ENCODE peak calls at places on chromosome 11, in seven cellular contexts. D is tibial nerve, Q is cardiac muscle cell, U is transverse colon, T is ovary, G is HCT116, Y is heart right ventricle. R is an unnamed sample. For H3K36me3, the result is how much of the 10 kb centered on the place peaks cover.

GRCh38 chr11:104858882-104859735 is 39.2 kb downstream of the CASP12 start:
- DNase-seq in Y (no peak), D (no peak), T (no peak), Q (no peak), G (no peak), U (no peak), R (no peak)

GRCh38 chr11:63510360-63511130 is 4.7 kb downstream of the LGALS12 start:
- DNase-seq in U (no peak), Q (no peak), G (no peak), T (peak), D (peak), Y (peak), R (no peak)

GRCh38 chr11:74744277-74744676 is 4.4 kb upstream of the RNF169 start:
- DNase-seq in Y (no peak), D (no peak), T (no peak), U (no peak), Q (no peak), G (no peak), R (no peak)

GRCh38 chr11:19562156-19562555 is 150.5 kb upstream of the NAV2 start:
- DNase-seq in U (no peak), Q (no peak), Y (no peak), D (no peak), G (no peak), T (no peak), R (no peak)

GRCh38 chr11:99631618-99632017 is 610.9 kb downstream of the CNTN5 start:
- DNase-seq in U (no peak), Y (no peak), T (no peak), G (no peak), D (no peak), Q (no peak), R (no peak)

GRCh38 chr11:47355283-47356128 is 3.0 kb upstream of the MYBPC3 start:
- DNase-seq in Q (peak), T (peak), Y (peak), U (peak), D (peak), G (peak), R (peak)

GRCh38 chr11:80502511-80502910 is 1061.7 kb upstream of the TENM4 start:
- DNase-seq in Q (peak), Y (no peak), U (no peak), T (no peak), G (no peak), D (no peak), R (no peak)

GRCh38 chr11:117815262-117815803 is 9.2 kb downstream of the FXYD2 start:
- DNase-seq in G (no peak), Q (no peak), D (no peak), T (no peak), Y (no peak), U (peak), R (no peak)

GRCh38 chr11:477042-477715 is 27.1 kb downstream of the PTDSS2 start:
- DNase-seq in G (no peak), Y (no peak), Q (no peak), D (no peak), U (no peak), T (no peak), R (no peak)

GRCh38 chr11:45243931-45244330 is 42.2 kb downstream of the SYT13 start:
- DNase-seq in Q (no peak), Y (no peak), U (no peak), D (no peak), T (no peak), G (no peak), R (no peak)

GRCh38 chr11:118533769-118534729 is 3.1 kb downstream of the TMEM25 start:
- DNase-seq in Q (no peak), T (no peak), G (no peak), Y (no peak), U (peak), D (no peak), R (no peak)

GRCh38 chr11:67484847-67485311 is 2.1 kb downstream of the AIP start:
- DNase-seq in Y (no peak), G (no peak), U (peak), T (peak), D (no peak), Q (no peak), R (no peak)

GRCh38 chr11:132604446-132604845 is 927.9 kb downstream of the OPCML start:
- DNase-seq in Y (no peak), D (no peak), T (no peak), G (no peak), Q (no peak), U (no peak), R (no peak)

GRCh38 chr11:19499999-19500398 is 212.6 kb upstream of the NAV2 start:
- DNase-seq in D (no peak), U (no peak), Y (no peak), T (no peak), Q (no peak), G (no peak), R (no peak)

GRCh38 chr11:94525933-94526332 is 13.7 kb downstream of the C11orf97 start:
- DNase-seq in D (peak), U (peak), T (peak), Y (peak), Q (peak), G (no peak), R (peak)

GRCh38 chr11:129639300-129639699 is 176.3 kb upstream of the TMEM45B start:
- DNase-seq in T (no peak), D (no peak), Y (no peak), U (no peak), G (peak), Q (no peak), R (no peak)

GRCh38 chr11:130828741-130829140 is 87.5 kb downstream of the SNX19 start:
- DNase-seq in Y (no peak), U (no peak), T (no peak), D (no peak), Q (no peak), G (no peak), R (no peak)

GRCh38 chr11:15670520-15671070 is 555.9 kb downstream of the INSC start:
- DNase-seq in T (no peak), Y (peak), G (no peak), U (no peak), Q (peak), D (no peak), R (no peak)

GRCh38 chr11:11293798-11294611 is 59.0 kb downstream of the CSNK2A3 start:
- DNase-seq in D (no peak), T (no peak), G (no peak), U (no peak), Y (no peak), Q (peak), R (no peak)

GRCh38 chr11:57792060-57792541 is 30.5 kb downstream of the CTNND1 start:
- DNase-seq in T (no peak), U (peak), Q (no peak), D (peak), G (no peak), Y (peak), R (peak)

GRCh38 chr11:126061707-126062678 is 673 bp downstream of the CDON start:
- DNase-seq in D (no peak), G (peak), T (peak), Q (peak), U (peak), Y (peak), R (peak)

GRCh38 chr11:11252403-11252802 is 100.6 kb downstream of the CSNK2A3 start:
- DNase-seq in D (no peak), G (no peak), Y (no peak), Q (no peak), T (no peak), U (no peak), R (no peak)

GRCh38 chr11:114412946-114413345 is 12.5 kb downstream of the RBM7 start:
- DNase-seq in U (no peak), T (no peak), Y (no peak), D (no peak), G (no peak), Q (no peak), R (no peak)
- H3K36me3 ChIP-seq in U (under half), T (under half), Y (under half), D (under half), G (under half), Q (under half), R (under half)

GRCh38 chr11:66136752-66137123 is 66.7 kb downstream of the PACS1 start:
- DNase-seq in Q (no peak), G (no peak), D (no peak), Y (no peak), U (no peak), T (no peak), R (no peak)
- H3K27ac ChIP-seq in Q (no peak), G (no peak), D (no peak), Y (no peak), U (no peak), T (no peak), R (no peak)

GRCh38 chr11:64802370-64803162 is 448 bp downstream of the MAP4K2 start:
- DNase-seq in Q (no peak), Y (no peak), D (no peak), G (no peak), T (no peak), U (peak), R (no peak)

GRCh38 chr11:64804346-64805210 is 1.6 kb upstream of the MAP4K2 start:
- DNase-seq in Y (no peak), D (no peak), G (no peak), Q (no peak), T (peak), U (no peak), R (no peak)

GRCh38 chr11:64803163-64803845 is at the start of gene MAP4K2:
- DNase-seq in U (peak), Y (peak), T (peak), D (peak), G (peak), Q (peak), R (peak)

GRCh38 chr11:64805481-64805880 is 2.5 kb upstream of the MAP4K2 start:
- DNase-seq in Q (no peak), G (no peak), Y (no peak), U (no peak), T (no peak), D (no peak), R (no peak)

GRCh38 chr11:64803846-64804345 is 882 bp upstream of the MAP4K2 start:
- DNase-seq in D (no peak), U (no peak), Q (no peak), T (peak), G (no peak), Y (no peak), R (no peak)
- H3K36me3 ChIP-seq in D (under half), U (under half), Q (under half), T (under half), G (under half), Y (under half), R (under half)

GRCh38 chr11:73265853-73266643 is 6.1 kb upstream of the P2RY6 start:
- DNase-seq in T (no peak), Q (no peak), G (no peak), D (no peak), U (no peak), Y (no peak), R (no peak)
- H3K27ac ChIP-seq in T (no peak), Q (no peak), G (no peak), D (no peak), U (no peak), Y (peak), R (no peak)

DNA sequence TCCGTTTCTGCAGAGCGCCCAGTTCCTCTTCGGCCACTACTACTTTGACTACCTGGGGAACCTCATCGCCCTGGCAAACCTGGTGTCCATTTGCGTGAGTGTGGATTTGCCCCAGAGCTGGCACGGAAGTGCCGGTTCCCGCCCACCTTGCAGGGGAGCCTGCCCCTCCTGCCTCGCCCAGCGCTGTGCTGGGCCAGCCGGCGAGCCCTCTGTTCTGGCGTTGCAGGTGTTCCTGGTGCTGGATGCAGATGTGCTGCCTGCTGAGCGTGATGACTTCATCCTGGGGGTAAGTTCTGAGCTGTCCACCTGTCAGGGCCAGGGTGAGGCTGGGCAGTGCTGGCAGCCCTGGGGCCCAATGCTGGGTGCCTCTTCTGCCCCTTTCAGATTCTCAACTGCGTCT is 29.8 kb downstream of the TPCN2 start:
- DNase-seq in T (no peak), G (no peak), Q (no peak), Y (no peak), U (no peak), D (no peak), R (no peak)
- H3K36me3 ChIP-seq in T (under half), G (under half), Q (under half), Y (under half), U (under half), D (under half), R (under half)

DNA sequence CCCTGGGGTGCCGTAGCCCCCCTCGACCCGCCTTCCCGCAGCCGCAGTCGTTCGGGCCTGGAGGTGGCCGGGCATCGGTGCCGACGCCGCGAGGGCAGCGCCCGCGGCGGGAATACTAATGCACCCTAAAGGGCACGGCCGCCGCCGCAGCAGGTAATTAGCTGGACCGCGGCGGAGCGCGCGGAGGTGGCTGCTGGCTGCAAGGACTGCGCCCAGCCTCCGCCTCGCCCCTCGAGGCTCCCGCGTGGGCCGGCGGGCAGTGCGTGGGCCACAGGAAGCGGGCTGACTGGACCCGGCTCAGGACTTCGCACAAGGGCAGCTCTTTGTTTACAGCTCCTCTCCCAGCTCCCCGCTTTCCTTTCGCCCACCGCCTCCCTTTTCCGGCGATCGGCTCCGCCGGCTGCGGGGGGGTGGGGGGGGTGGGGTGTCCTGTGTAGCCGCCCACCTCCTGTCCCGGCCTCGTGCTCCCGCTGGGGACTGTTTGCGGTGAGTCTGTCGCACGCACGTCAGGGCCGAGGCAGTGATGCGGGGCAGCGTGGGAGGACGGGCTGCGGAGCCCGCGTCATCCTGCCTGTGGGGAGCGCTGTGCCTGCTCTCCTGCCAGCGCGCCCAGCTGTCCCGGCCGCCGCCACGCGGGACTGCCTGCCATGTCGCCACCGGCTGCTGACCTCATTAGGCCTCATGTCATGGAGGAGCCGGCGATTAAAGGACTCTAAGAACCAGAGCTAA is 53.2 kb downstream of the GRIK4 start:
- DNase-seq in Y (peak), U (no peak), T (peak), G (no peak), Q (peak), D (no peak), R (no peak)
- H3K27ac ChIP-seq in Y (peak), U (no peak), T (no peak), G (peak), Q (no peak), D (peak), R (no peak)

DNA sequence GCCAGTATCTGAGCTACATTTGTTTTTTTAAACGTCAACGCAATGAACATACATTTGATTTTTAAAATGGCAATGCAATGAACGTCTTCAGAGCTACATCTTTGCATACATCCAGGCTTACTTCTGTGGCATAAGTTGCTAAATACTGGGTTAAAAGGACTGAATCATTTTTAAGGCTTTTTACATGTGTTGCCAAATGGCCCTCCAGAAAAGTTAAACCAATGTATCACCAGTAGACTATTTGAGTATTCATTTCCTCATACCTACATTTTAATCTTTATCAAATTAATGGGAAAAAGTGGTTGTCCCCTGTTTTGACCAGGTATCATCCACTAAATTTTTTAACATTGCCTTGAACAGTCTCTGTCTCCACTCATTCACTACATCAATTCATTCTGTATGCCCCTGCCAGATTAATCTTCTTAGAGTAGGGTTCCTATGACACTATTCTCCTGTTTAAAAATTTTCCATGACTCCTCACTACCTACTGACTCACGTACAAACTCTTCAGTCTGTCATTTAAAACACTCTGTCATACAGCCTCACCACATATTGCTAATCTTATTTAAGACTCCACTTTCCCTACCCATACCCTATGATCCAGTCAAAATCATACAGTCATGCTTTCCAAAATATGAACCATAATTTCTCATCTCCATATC is 12.4 kb upstream of the PRRG4 start:
- DNase-seq in Q (no peak), G (no peak), T (no peak), U (no peak), D (no peak), Y (no peak), R (no peak)
- H3K36me3 ChIP-seq in Q (under half), G (under half), T (under half), U (under half), D (under half), Y (under half), R (under half)